ENCODE peak calls at places on chromosomes 2 and 18, in nine cellular contexts. K is astrocyte of the spinal cord; M is K562; J is IMR-90; O is choroid plexus epithelial cell; L is RWPE1; H is uterus; T is stomach; F is CD8-positive, alpha-beta T cell. N is an unnamed sample.

GRCh38 chr18:32851936-32852335 is 79.1 kb upstream of the KLHL14 start:
- DNase-seq in O (peak), L (no peak), M (no peak), J (no peak), H (no peak), T (no peak), F (no peak), K (peak), N (no peak)

GRCh38 chr2:14634223-14634884 is 1.8 kb downstream of the LRATD1 start:
- DNase-seq in K (peak), J (peak), T (peak), L (peak), H (peak), F (no peak), O (peak), M (peak), N (peak)

GRCh38 chr2:205807229-205807628 is 124.9 kb downstream of the NRP2 start:
- DNase-seq in T (no peak), F (no peak), L (no peak), K (no peak), J (no peak), O (no peak), M (no peak), H (no peak), N (no peak)

GRCh38 chr2:130898553-130898952 is 61.8 kb downstream of the ARHGEF4 start:
- DNase-seq in J (no peak), H (no peak), T (no peak), K (no peak), O (no peak), L (no peak), M (no peak), F (no peak), N (no peak)

GRCh38 chr18:10312316-10313015 is 142.0 kb upstream of the APCDD1 start:
- DNase-seq in F (no peak), L (no peak), M (no peak), H (no peak), O (no peak), T (no peak), J (no peak), K (no peak), N (no peak)

GRCh38 chr18:61580061-61580460 is 246.8 kb downstream of the CDH20 start:
- DNase-seq in T (no peak), O (peak), J (no peak), H (no peak), K (no peak), M (no peak), F (no peak), L (no peak), N (no peak)

GRCh38 chr2:44715671-44716077 is 225.8 kb upstream of the SIX3 start:
- DNase-seq in J (peak), T (no peak), F (no peak), M (no peak), L (peak), O (peak), H (no peak), K (peak), N (peak)

GRCh38 chr2:229920011-229920781 is 1.6 kb downstream of the TRIP12 start:
- DNase-seq in J (no peak), L (no peak), H (no peak), O (peak), M (peak), F (peak), T (no peak), K (peak), N (no peak)

GRCh38 chr2:163934134-163934533 is 198.3 kb upstream of the FIGN start:
- DNase-seq in O (no peak), K (no peak), M (no peak), F (no peak), T (no peak), H (no peak), L (peak), J (no peak), N (no peak)

GRCh38 chr2:175931751-175932295 is 70.2 kb downstream of the LNPK start:
- DNase-seq in J (peak), F (no peak), O (peak), T (no peak), H (no peak), K (peak), L (no peak), M (no peak), N (no peak)

GRCh38 chr2:37635359-37636208 is 35.9 kb downstream of the CDC42EP3 start:
- DNase-seq in M (no peak), L (peak), F (peak), T (no peak), K (peak), O (peak), H (no peak), J (peak), N (no peak)

GRCh38 chr2:127182626-127183458 is 37.3 kb downstream of the CYP27C1 start:
- DNase-seq in H (no peak), K (no peak), J (no peak), L (no peak), O (no peak), T (peak), F (no peak), M (no peak), N (no peak)

GRCh38 chr18:24841536-24841935 is 381.1 kb downstream of the HRH4 start:
- DNase-seq in T (no peak), H (no peak), L (no peak), F (no peak), O (no peak), J (peak), K (no peak), M (no peak), N (no peak)

GRCh38 chr2:181563101-181563692 is 93.7 kb downstream of the CERKL start:
- DNase-seq in H (no peak), L (no peak), T (no peak), F (no peak), M (no peak), K (no peak), O (no peak), J (no peak), N (no peak)

GRCh38 chr2:72325592-72326422 is 178.1 kb upstream of the CYP26B1 start:
- DNase-seq in K (no peak), M (peak), L (peak), O (peak), H (no peak), T (peak), J (peak), F (no peak), N (peak)

GRCh38 chr2:148751907-148752306 is 107.4 kb downstream of the EPC2 start:
- DNase-seq in K (no peak), J (no peak), T (no peak), O (no peak), L (no peak), M (no peak), H (no peak), F (no peak), N (no peak)

GRCh38 chr2:99722726-99723125 is 232.9 kb upstream of the REV1 start:
- DNase-seq in K (peak), T (no peak), M (no peak), J (peak), F (no peak), H (no peak), L (no peak), O (peak), N (no peak)

GRCh38 chr2:191917430-191917881 is 70.6 kb upstream of the CAVIN2 start:
- DNase-seq in F (no peak), K (no peak), M (no peak), L (no peak), H (no peak), J (peak), T (no peak), O (no peak), N (no peak)

GRCh38 chr2:191869781-191870180 is 22.9 kb upstream of the CAVIN2 start:
- DNase-seq in K (no peak), O (no peak), J (no peak), H (no peak), M (no peak), T (no peak), L (no peak), F (no peak), N (no peak)

GRCh38 chr2:197286805-197287595 is 23.6 kb downstream of the ANKRD44 start:
- DNase-seq in K (peak), H (peak), F (no peak), O (peak), M (no peak), L (peak), T (peak), J (peak), N (no peak)

GRCh38 chr2:217849154-217849553 is 153.6 kb downstream of the TNS1 start:
- DNase-seq in F (no peak), K (no peak), O (no peak), H (no peak), J (no peak), M (no peak), T (no peak), L (no peak), N (no peak)

GRCh38 chr18:39344487-39344886 is 1778.9 kb upstream of the CELF4 start:
- DNase-seq in H (no peak), O (no peak), T (no peak), J (no peak), L (no peak), K (no peak), F (no peak), M (no peak), N (no peak)

GRCh38 chr2:88177556-88177955 is 7.4 kb downstream of the THNSL2 start:
- DNase-seq in J (no peak), M (no peak), F (no peak), L (no peak), H (no peak), T (no peak), K (no peak), O (no peak), N (no peak)

GRCh38 chr18:40902436-40902835 is 1052.6 kb upstream of the PIK3C3 start:
- DNase-seq in F (no peak), J (no peak), T (no peak), M (no peak), H (no peak), O (no peak), K (no peak), L (no peak), N (no peak)

GRCh38 chr18:7096838-7097237 is 20.8 kb downstream of the LAMA1 start:
- DNase-seq in T (no peak), L (no peak), F (no peak), K (peak), M (no peak), H (no peak), J (no peak), O (peak), N (no peak)

GRCh38 chr2:178271629-178272333 is 77.5 kb downstream of the OSBPL6 start:
- DNase-seq in F (no peak), O (peak), L (peak), J (peak), K (peak), M (no peak), H (peak), T (no peak), N (no peak)

GRCh38 chr2:84247532-84247931 is 211.5 kb downstream of the SUCLG1 start:
- DNase-seq in O (no peak), H (no peak), J (no peak), K (no peak), T (no peak), F (no peak), M (no peak), L (peak), N (no peak)

GRCh38 chr2:205885492-205886099 is 200.4 kb downstream of the INO80D start:
- DNase-seq in T (peak), O (peak), J (peak), F (peak), M (peak), L (peak), K (peak), H (peak), N (peak)

GRCh38 chr2:160267022-160267421 is 67.0 kb upstream of the ITGB6 start:
- DNase-seq in O (no peak), M (no peak), K (no peak), J (no peak), F (no peak), H (no peak), T (no peak), L (no peak), N (no peak)

GRCh38 chr18:35122586-35123224 is 81.5 kb downstream of the MAPRE2 start:
- DNase-seq in L (no peak), F (no peak), H (no peak), T (no peak), M (peak), O (peak), J (no peak), K (no peak), N (peak)

GRCh38 chr2:42359304-42359749 is 1.7 kb downstream of the COX7A2L start:
- DNase-seq in J (peak), O (peak), M (no peak), H (no peak), K (no peak), F (no peak), L (no peak), T (no peak), N (no peak)

DNA sequence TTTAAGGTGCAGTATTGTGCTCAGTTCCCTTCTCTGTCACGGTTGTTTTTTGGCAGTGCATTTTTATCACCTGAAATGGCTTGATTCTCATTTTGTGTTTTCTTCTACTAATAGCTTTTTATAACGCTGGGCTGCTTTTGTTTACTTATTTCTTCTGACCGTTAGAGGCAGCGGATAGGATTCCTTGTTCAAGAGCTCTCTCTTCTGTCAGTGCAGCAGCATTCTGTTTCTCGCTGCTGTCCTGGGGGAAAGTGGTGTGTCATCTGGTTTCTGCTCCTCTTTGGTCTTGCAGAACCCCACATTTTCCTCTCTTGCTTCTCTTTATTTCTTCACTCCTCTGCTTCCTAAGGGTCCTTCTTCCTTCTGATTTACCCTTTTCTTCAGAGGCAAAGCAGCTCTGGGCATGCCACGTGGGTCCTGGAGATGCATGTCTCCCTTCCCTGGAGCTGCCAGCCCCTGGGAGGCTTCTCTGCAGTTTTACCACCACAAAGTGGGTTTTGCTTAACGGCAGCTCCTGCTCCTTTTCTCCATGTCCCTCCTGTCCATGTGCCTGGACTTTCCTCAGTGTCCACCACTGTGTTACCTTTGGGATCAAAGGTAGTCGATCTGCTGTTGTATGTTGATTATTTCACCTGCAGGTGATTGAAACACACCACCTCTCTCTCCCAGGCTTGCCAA is 47.3 kb upstream of the SNTG2 start:
- DNase-seq in F (no peak), H (no peak), J (no peak), M (no peak), T (no peak), O (peak), L (no peak), K (no peak), N (no peak)
- TF ChIP-seq CTCF in F (no peak), H (no peak), J (no peak), M (no peak), T (no peak), O (peak), L (no peak), K (no peak), N (no peak)

DNA sequence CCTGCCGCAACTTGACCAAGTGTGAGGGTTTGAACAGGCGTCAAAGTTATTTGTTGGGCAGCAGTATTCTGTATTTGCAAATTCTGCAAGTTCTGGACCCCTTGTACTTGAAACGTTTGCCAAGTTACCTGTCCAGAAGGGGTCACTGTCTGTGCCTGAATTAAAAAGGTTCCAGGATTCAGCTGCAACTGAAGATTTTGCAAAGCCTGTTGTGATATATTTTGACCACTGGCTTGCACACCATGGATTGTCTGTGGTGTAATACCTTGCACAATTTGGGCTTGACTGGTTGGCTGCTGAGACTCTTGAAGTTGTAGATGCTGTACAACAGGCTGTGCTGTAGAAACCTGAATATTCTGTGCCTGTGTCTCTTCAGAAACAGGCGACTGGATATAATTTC is 10.2 kb downstream of the SP3 start:
- DNase-seq in O (no peak), F (no peak), H (no peak), K (no peak), J (no peak), L (no peak), T (no peak), M (no peak), N (no peak)
- TF ChIP-seq CTCF in O (no peak), F (no peak), H (no peak), K (no peak), J (no peak), L (no peak), T (no peak), M (peak), N (no peak)

GRCh38 chr18:62735387-62735786 is 20.0 kb downstream of the PHLPP1 start:
- DNase-seq in M (no peak), L (no peak), H (no peak), K (no peak), F (no peak), O (no peak), T (no peak), J (no peak), N (no peak)
- TF ChIP-seq CTCF in M (no peak), L (no peak), H (no peak), K (no peak), F (no peak), O (no peak), T (no peak), J (no peak), N (no peak)

DNA sequence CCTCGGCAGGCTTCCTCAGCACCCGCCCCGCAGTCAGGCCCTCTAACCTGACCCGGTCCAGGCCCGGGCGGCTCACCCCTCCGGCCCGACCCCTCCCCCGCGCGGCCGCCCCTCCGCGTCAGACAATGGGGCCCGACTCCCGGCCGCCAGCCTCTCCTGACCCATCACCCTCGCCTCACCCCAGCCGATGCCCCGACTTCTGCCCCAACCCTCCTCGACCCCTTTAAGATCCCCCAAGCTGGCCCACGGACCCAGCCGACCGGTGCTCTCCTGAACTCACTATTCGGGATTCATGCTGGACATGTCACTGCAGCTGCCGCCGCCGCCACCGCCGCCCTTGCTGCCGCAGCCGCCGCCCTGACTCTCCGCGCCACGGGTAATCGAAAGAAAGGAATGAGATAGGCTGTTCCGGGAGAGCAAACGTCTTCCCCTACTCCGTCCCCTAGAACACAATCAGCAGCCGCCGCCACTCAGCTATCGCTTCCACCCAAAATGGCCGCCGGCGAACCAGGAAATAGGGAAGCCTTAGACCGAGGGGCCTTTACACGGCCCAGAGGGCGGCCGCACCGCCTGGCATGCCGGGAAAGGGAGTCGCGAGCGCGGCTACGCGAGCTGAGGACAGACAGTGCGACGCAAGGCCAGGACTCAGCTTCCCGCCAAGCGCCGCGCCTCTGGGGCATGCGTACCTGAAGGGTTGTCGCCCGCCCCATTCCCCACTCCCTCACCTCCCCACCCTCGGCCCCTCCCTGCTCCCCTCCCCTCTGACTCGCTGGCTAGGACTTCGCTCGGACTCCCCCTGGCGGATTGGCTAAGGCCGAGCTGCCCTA is at the start of gene RAB1A:
- DNase-seq in L (peak), O (peak), K (peak), H (peak), M (peak), F (peak), T (peak), J (peak), N (peak)
- TF ChIP-seq CTCF in L (peak), O (peak), K (peak), H (no peak), M (peak), F (no peak), T (no peak), J (peak), N (peak)

DNA sequence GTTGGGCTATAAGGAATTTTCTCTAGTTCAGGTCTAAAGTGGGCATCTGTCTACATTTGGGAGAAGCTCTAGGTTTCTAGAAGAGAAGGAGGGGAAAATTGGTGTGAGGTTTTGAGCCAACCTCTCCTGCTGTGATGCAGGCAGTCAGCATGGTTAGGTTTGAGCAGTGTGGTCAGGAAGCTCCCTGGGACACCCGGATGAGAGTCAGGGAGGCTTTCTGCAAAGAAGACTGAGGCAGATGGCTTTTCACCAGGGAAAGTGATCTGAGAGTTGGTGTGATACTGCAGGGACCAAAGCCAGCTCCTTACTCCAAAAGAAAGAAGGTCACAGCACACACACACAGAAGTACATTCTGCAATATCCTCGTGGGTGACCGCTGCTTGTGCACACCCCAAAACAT is 75.8 kb upstream of the BCL11A start:
- DNase-seq in O (no peak), F (no peak), M (no peak), L (no peak), J (no peak), H (no peak), K (no peak), T (no peak), N (no peak)
- TF ChIP-seq CTCF in O (no peak), F (no peak), M (no peak), L (no peak), J (no peak), H (no peak), K (no peak), T (no peak), N (no peak)

GRCh38 chr18:77749189-77749588 is 499.5 kb downstream of the GALR1 start:
- DNase-seq in M (peak), J (no peak), H (no peak), O (peak), L (no peak), F (no peak), T (no peak), K (no peak), N (peak)
- TF ChIP-seq CTCF in M (peak), J (no peak), H (no peak), O (peak), L (peak), F (no peak), T (no peak), K (peak), N (peak)

GRCh38 chr18:71336811-71337210 is 1048.0 kb downstream of the SOCS6 start:
- DNase-seq in K (no peak), H (no peak), J (no peak), T (no peak), O (no peak), L (no peak), M (no peak), F (no peak), N (no peak)
- TF ChIP-seq CTCF in K (no peak), H (no peak), J (no peak), T (no peak), O (no peak), L (no peak), M (no peak), F (no peak), N (no peak)

N was measured in glutamatergic neuron.